ENCODE peak calls at places on chromosomes 13 and 19, in four cellular contexts. One of them, this sample, is unnamed.

GRCh38 chr19:19817357-19817756 is 4.2 kb downstream of the ZNF506 start:
- DNase-seq in GM04504: no peak
- DNase-seq in choroid plexus epithelial cell: no peak
- DNase-seq in A549: no peak
- DNase-seq in this sample: no peak

GRCh38 chr13:54234607-54235006 is 1206.0 kb downstream of the OLFM4 start:
- DNase-seq in GM04504: no peak
- DNase-seq in choroid plexus epithelial cell: no peak
- DNase-seq in A549: no peak
- DNase-seq in this sample: no peak

GRCh38 chr13:51600703-51601102 is 16.4 kb downstream of the WDFY2 start:
- DNase-seq in GM04504: no peak
- DNase-seq in A549: no peak
- DNase-seq in choroid plexus epithelial cell: no peak
- DNase-seq in this sample: no peak

GRCh38 chr13:52128714-52129700 is at the start of gene NEK5:
- DNase-seq in choroid plexus epithelial cell: peak
- DNase-seq in GM04504: peak
- DNase-seq in A549: peak
- DNase-seq in this sample: peak

GRCh38 chr13:107421028-107421427 is 794.3 kb downstream of the LIG4 start:
- DNase-seq in choroid plexus epithelial cell: peak
- DNase-seq in GM04504: no peak
- DNase-seq in A549: no peak
- DNase-seq in this sample: no peak

GRCh38 chr19:485583-486236 is 10.6 kb upstream of the MADCAM1 start:
- DNase-seq in GM04504: no peak
- DNase-seq in choroid plexus epithelial cell: peak
- DNase-seq in A549: no peak
- DNase-seq in this sample: no peak

GRCh38 chr19:3350014-3350663 is 16.2 kb upstream of the NFIC start:
- DNase-seq in GM04504: no peak
- DNase-seq in A549: no peak
- DNase-seq in choroid plexus epithelial cell: peak
- DNase-seq in this sample: no peak

GRCh38 chr13:90538063-90538462 is 809.4 kb upstream of the MIR17HG start:
- DNase-seq in A549: no peak
- DNase-seq in GM04504: no peak
- DNase-seq in choroid plexus epithelial cell: no peak
- DNase-seq in this sample: no peak

GRCh38 chr13:21076265-21076653 is 14.9 kb upstream of the LATS2 start:
- DNase-seq in GM04504: no peak
- DNase-seq in choroid plexus epithelial cell: peak
- DNase-seq in A549: no peak
- DNase-seq in this sample: no peak

GRCh38 chr19:46739290-46739771 is 6.5 kb upstream of the FKRP start:
- DNase-seq in GM04504: no peak
- DNase-seq in A549: no peak
- DNase-seq in choroid plexus epithelial cell: no peak
- DNase-seq in this sample: no peak

GRCh38 chr19:1524206-1524971 is 512 bp downstream of the PLK5 start:
- DNase-seq in choroid plexus epithelial cell: no peak
- DNase-seq in GM04504: no peak
- DNase-seq in A549: no peak
- DNase-seq in this sample: no peak

GRCh38 chr13:97506511-97506910 is 72.5 kb downstream of the RAP2A start:
- DNase-seq in GM04504: peak
- DNase-seq in choroid plexus epithelial cell: peak
- DNase-seq in A549: no peak
- DNase-seq in this sample: peak

GRCh38 chr13:77325371-77325941 is 1.4 kb downstream of the MYCBP2 start:
- DNase-seq in choroid plexus epithelial cell: peak
- DNase-seq in A549: no peak
- DNase-seq in GM04504: no peak
- DNase-seq in this sample: no peak

GRCh38 chr13:62250501-62251175 is 835.0 kb upstream of the PCDH20 start:
- DNase-seq in A549: no peak
- DNase-seq in choroid plexus epithelial cell: peak
- DNase-seq in GM04504: no peak
- DNase-seq in this sample: no peak

GRCh38 chr19:4472174-4472974 is at the start of gene HDGFL2:
- DNase-seq in GM04504: no peak
- DNase-seq in choroid plexus epithelial cell: no peak
- DNase-seq in A549: no peak
- DNase-seq in this sample: no peak

GRCh38 chr13:99374994-99375805 is 68.0 kb upstream of the GPR183 start:
- DNase-seq in A549: no peak
- DNase-seq in choroid plexus epithelial cell: no peak
- DNase-seq in GM04504: no peak
- DNase-seq in this sample: no peak

GRCh38 chr13:114057131-114058050 is 75.0 kb downstream of the RASA3 start:
- DNase-seq in choroid plexus epithelial cell: no peak
- DNase-seq in GM04504: no peak
- DNase-seq in A549: no peak
- DNase-seq in this sample: no peak

GRCh38 chr13:98879965-98880364 is 97.9 kb downstream of the DOCK9 start:
- DNase-seq in GM04504: no peak
- DNase-seq in A549: no peak
- DNase-seq in choroid plexus epithelial cell: no peak
- DNase-seq in this sample: no peak

GRCh38 chr13:112204376-112204775 is 137.4 kb downstream of the SOX1 start:
- DNase-seq in GM04504: no peak
- DNase-seq in choroid plexus epithelial cell: no peak
- DNase-seq in A549: no peak
- DNase-seq in this sample: no peak

GRCh38 chr13:94595006-94595942 is 678 bp downstream of the TGDS start:
- DNase-seq in GM04504: no peak
- DNase-seq in choroid plexus epithelial cell: peak
- DNase-seq in A549: peak
- DNase-seq in this sample: no peak

GRCh38 chr13:84479656-84480055 is 597.4 kb upstream of the SLITRK1 start:
- DNase-seq in choroid plexus epithelial cell: peak
- DNase-seq in A549: no peak
- DNase-seq in GM04504: no peak
- DNase-seq in this sample: no peak

GRCh38 chr13:26919311-26919710 is 158.7 kb upstream of the GPR12 start:
- DNase-seq in A549: no peak
- DNase-seq in choroid plexus epithelial cell: no peak
- DNase-seq in GM04504: no peak
- DNase-seq in this sample: no peak

GRCh38 chr13:23956106-23956505 is 58.8 kb upstream of the C1QTNF9B start:
- DNase-seq in choroid plexus epithelial cell: peak
- DNase-seq in A549: no peak
- DNase-seq in GM04504: no peak
- DNase-seq in this sample: no peak

GRCh38 chr13:41456768-41457588 is at the start of gene RGCC:
- DNase-seq in GM04504: peak
- DNase-seq in A549: peak
- DNase-seq in choroid plexus epithelial cell: peak
- DNase-seq in this sample: no peak

GRCh38 chr19:38005224-38005614 is 98.2 kb downstream of the SIPA1L3 start:
- DNase-seq in A549: no peak
- DNase-seq in GM04504: no peak
- DNase-seq in choroid plexus epithelial cell: no peak
- DNase-seq in this sample: no peak

This sample was measured in GM04503.